ENCODE peak calls at places on chromosomes 3 and 15, in ten cellular contexts. One of them, this sample, is unnamed.

GRCh38 chr15:51536965-51537574 is 85.5 kb downstream of the DMXL2 start:
- DNase-seq in sigmoid colon: no peak
- DNase-seq in GM13976: no peak
- DNase-seq in IMR-90: peak
- DNase-seq in endothelial cell: peak
- DNase-seq in AG09319: no peak
- DNase-seq in astrocyte of the spinal cord: peak
- DNase-seq in psoas muscle: no peak
- DNase-seq in GM13977: no peak
- DNase-seq in PC-3: peak
- DNase-seq in this sample: peak

GRCh38 chr3:105938101-105938500 is 69.3 kb upstream of the CBLB start:
- DNase-seq in astrocyte of the spinal cord: peak
- DNase-seq in AG09319: peak
- DNase-seq in GM13977: no peak
- DNase-seq in psoas muscle: no peak
- DNase-seq in GM13976: no peak
- DNase-seq in sigmoid colon: no peak
- DNase-seq in IMR-90: peak
- DNase-seq in PC-3: no peak
- DNase-seq in endothelial cell: no peak
- DNase-seq in this sample: no peak

GRCh38 chr3:176561826-176562225 is 635.5 kb downstream of the TBL1XR1 start:
- DNase-seq in GM13977: no peak
- DNase-seq in PC-3: no peak
- DNase-seq in psoas muscle: no peak
- DNase-seq in astrocyte of the spinal cord: no peak
- DNase-seq in endothelial cell: no peak
- DNase-seq in IMR-90: no peak
- DNase-seq in AG09319: no peak
- DNase-seq in GM13976: no peak
- DNase-seq in sigmoid colon: no peak
- DNase-seq in this sample: no peak

GRCh38 chr15:91678003-91678402 is 175.5 kb upstream of the SLCO3A1 start:
- DNase-seq in psoas muscle: no peak
- DNase-seq in endothelial cell: no peak
- DNase-seq in PC-3: no peak
- DNase-seq in AG09319: no peak
- DNase-seq in astrocyte of the spinal cord: no peak
- DNase-seq in sigmoid colon: no peak
- DNase-seq in IMR-90: no peak
- DNase-seq in GM13976: no peak
- DNase-seq in GM13977: no peak
- DNase-seq in this sample: no peak

GRCh38 chr3:54659347-54659746 is 268.5 kb downstream of the LRTM1 start:
- DNase-seq in PC-3: no peak
- DNase-seq in endothelial cell: no peak
- DNase-seq in IMR-90: no peak
- DNase-seq in GM13977: no peak
- DNase-seq in psoas muscle: no peak
- DNase-seq in GM13976: no peak
- DNase-seq in sigmoid colon: no peak
- DNase-seq in astrocyte of the spinal cord: no peak
- DNase-seq in AG09319: no peak
- DNase-seq in this sample: no peak

GRCh38 chr3:178618907-178619306 is 82.7 kb downstream of the KCNMB2 start:
- DNase-seq in astrocyte of the spinal cord: no peak
- DNase-seq in psoas muscle: no peak
- DNase-seq in GM13976: no peak
- DNase-seq in GM13977: no peak
- DNase-seq in IMR-90: no peak
- DNase-seq in endothelial cell: no peak
- DNase-seq in PC-3: no peak
- DNase-seq in sigmoid colon: no peak
- DNase-seq in AG09319: no peak
- DNase-seq in this sample: no peak

GRCh38 chr3:123314409-123315270 is 112.9 kb downstream of the SEC22A start:
- DNase-seq in PC-3: no peak
- DNase-seq in sigmoid colon: no peak
- DNase-seq in AG09319: no peak
- DNase-seq in GM13976: no peak
- DNase-seq in endothelial cell: no peak
- DNase-seq in psoas muscle: peak
- DNase-seq in GM13977: no peak
- DNase-seq in IMR-90: no peak
- DNase-seq in astrocyte of the spinal cord: no peak
- DNase-seq in this sample: no peak

GRCh38 chr3:129314757-129315385 is 36.2 kb downstream of the HMCES start:
- DNase-seq in sigmoid colon: peak
- DNase-seq in IMR-90: peak
- DNase-seq in GM13977: peak
- DNase-seq in PC-3: peak
- DNase-seq in GM13976: peak
- DNase-seq in astrocyte of the spinal cord: peak
- DNase-seq in AG09319: peak
- DNase-seq in psoas muscle: peak
- DNase-seq in endothelial cell: peak
- DNase-seq in this sample: peak

GRCh38 chr3:61627768-61628185 is 66.4 kb downstream of the PTPRG start:
- DNase-seq in IMR-90: peak
- DNase-seq in GM13976: no peak
- DNase-seq in sigmoid colon: no peak
- DNase-seq in GM13977: no peak
- DNase-seq in AG09319: peak
- DNase-seq in endothelial cell: no peak
- DNase-seq in psoas muscle: no peak
- DNase-seq in astrocyte of the spinal cord: peak
- DNase-seq in PC-3: peak
- DNase-seq in this sample: no peak

GRCh38 chr3:119294402-119294888 is 262 bp downstream of the ARHGAP31 start:
- DNase-seq in sigmoid colon: peak
- DNase-seq in GM13976: peak
- DNase-seq in IMR-90: no peak
- DNase-seq in psoas muscle: peak
- DNase-seq in astrocyte of the spinal cord: no peak
- DNase-seq in AG09319: no peak
- DNase-seq in PC-3: no peak
- DNase-seq in endothelial cell: no peak
- DNase-seq in GM13977: peak
- DNase-seq in this sample: peak

GRCh38 chr15:25054943-25055342 is 100.2 kb downstream of the SNRPN start:
- DNase-seq in AG09319: no peak
- DNase-seq in endothelial cell: no peak
- DNase-seq in GM13976: no peak
- DNase-seq in psoas muscle: no peak
- DNase-seq in IMR-90: no peak
- DNase-seq in astrocyte of the spinal cord: no peak
- DNase-seq in PC-3: no peak
- DNase-seq in sigmoid colon: no peak
- DNase-seq in GM13977: no peak
- DNase-seq in this sample: no peak

GRCh38 chr15:43977072-43977884 is 150.5 kb downstream of the WDR76 start:
- DNase-seq in sigmoid colon: no peak
- DNase-seq in IMR-90: no peak
- DNase-seq in psoas muscle: no peak
- DNase-seq in endothelial cell: no peak
- DNase-seq in GM13977: no peak
- DNase-seq in PC-3: peak
- DNase-seq in GM13976: no peak
- DNase-seq in astrocyte of the spinal cord: no peak
- DNase-seq in AG09319: no peak
- DNase-seq in this sample: peak

GRCh38 chr15:67127925-67128324 is 62.5 kb downstream of the SMAD3 start:
- DNase-seq in endothelial cell: no peak
- DNase-seq in PC-3: peak
- DNase-seq in AG09319: peak
- DNase-seq in astrocyte of the spinal cord: peak
- DNase-seq in IMR-90: peak
- DNase-seq in GM13976: no peak
- DNase-seq in psoas muscle: no peak
- DNase-seq in GM13977: no peak
- DNase-seq in sigmoid colon: no peak
- DNase-seq in this sample: no peak

GRCh38 chr15:98398886-98399285 is 249.5 kb upstream of the IGF1R start:
- DNase-seq in endothelial cell: no peak
- DNase-seq in sigmoid colon: no peak
- DNase-seq in AG09319: no peak
- DNase-seq in astrocyte of the spinal cord: no peak
- DNase-seq in GM13977: no peak
- DNase-seq in IMR-90: no peak
- DNase-seq in PC-3: no peak
- DNase-seq in GM13976: no peak
- DNase-seq in psoas muscle: no peak
- DNase-seq in this sample: no peak

GRCh38 chr15:98400120-98400519 is 248.2 kb upstream of the IGF1R start:
- DNase-seq in AG09319: no peak
- DNase-seq in endothelial cell: no peak
- DNase-seq in IMR-90: no peak
- DNase-seq in astrocyte of the spinal cord: no peak
- DNase-seq in GM13977: no peak
- DNase-seq in GM13976: no peak
- DNase-seq in PC-3: no peak
- DNase-seq in sigmoid colon: no peak
- DNase-seq in psoas muscle: no peak
- DNase-seq in this sample: no peak

GRCh38 chr15:98403569-98403968 is 244.8 kb upstream of the IGF1R start:
- DNase-seq in GM13976: no peak
- DNase-seq in PC-3: no peak
- DNase-seq in astrocyte of the spinal cord: no peak
- DNase-seq in IMR-90: no peak
- DNase-seq in sigmoid colon: no peak
- DNase-seq in GM13977: no peak
- DNase-seq in endothelial cell: no peak
- DNase-seq in AG09319: no peak
- DNase-seq in psoas muscle: no peak
- DNase-seq in this sample: no peak

GRCh38 chr15:98403169-98403568 is 245.2 kb upstream of the IGF1R start:
- DNase-seq in psoas muscle: no peak
- DNase-seq in astrocyte of the spinal cord: no peak
- DNase-seq in endothelial cell: no peak
- DNase-seq in sigmoid colon: no peak
- DNase-seq in PC-3: no peak
- DNase-seq in IMR-90: no peak
- DNase-seq in AG09319: no peak
- DNase-seq in GM13976: no peak
- DNase-seq in GM13977: no peak
- DNase-seq in this sample: no peak

GRCh38 chr15:98401029-98401428 is 247.3 kb upstream of the IGF1R start:
- DNase-seq in GM13977: no peak
- DNase-seq in psoas muscle: peak
- DNase-seq in AG09319: no peak
- DNase-seq in PC-3: no peak
- DNase-seq in astrocyte of the spinal cord: no peak
- DNase-seq in IMR-90: no peak
- DNase-seq in sigmoid colon: peak
- DNase-seq in GM13976: no peak
- DNase-seq in endothelial cell: no peak
- DNase-seq in this sample: no peak
- TF ChIP-seq CTCF in GM13977: no peak
- TF ChIP-seq CTCF in psoas muscle: no peak
- TF ChIP-seq CTCF in AG09319: no peak
- TF ChIP-seq CTCF in PC-3: no peak
- TF ChIP-seq CTCF in astrocyte of the spinal cord: no peak
- TF ChIP-seq CTCF in IMR-90: no peak
- TF ChIP-seq CTCF in sigmoid colon: no peak
- TF ChIP-seq CTCF in GM13976: no peak
- TF ChIP-seq CTCF in endothelial cell: no peak
- TF ChIP-seq CTCF in this sample: no peak

DNA sequence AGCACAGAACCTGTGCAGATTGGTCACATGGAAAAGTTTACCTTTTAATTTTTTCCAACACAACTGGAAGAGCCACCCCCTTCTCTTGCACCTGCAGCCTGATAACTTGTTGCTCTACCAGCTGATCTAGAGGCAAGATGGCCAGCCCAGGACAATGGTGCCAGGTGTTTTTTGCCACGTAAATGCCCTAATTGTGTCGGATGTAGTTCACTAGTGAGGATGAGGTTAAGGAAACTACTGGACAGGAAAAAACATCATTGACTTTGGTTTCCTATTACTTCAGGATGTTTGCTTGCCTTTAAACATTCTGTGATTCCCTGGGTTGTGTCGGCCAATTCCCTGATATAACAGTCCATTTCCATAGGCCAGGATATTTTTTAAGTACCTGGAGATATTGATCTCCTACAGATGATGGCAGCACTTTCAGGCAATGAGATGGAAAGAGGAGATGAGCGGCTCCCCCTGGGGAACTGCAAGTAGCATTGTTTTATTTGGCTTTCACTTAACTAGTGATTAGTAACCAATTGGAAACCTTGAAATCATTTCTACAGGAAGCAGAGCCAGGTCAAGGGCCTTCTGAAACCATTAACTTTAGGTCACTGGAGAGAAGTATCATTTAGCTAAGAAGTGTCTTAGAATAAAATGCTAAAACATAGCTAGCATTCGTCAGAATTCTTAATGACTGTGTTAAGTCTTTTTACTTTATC is 72.5 kb downstream of the OSBPL10 start:
- DNase-seq in AG09319: no peak
- DNase-seq in PC-3: peak
- DNase-seq in GM13977: no peak
- DNase-seq in GM13976: no peak
- DNase-seq in IMR-90: peak
- DNase-seq in psoas muscle: no peak
- DNase-seq in sigmoid colon: no peak
- DNase-seq in endothelial cell: peak
- DNase-seq in astrocyte of the spinal cord: peak
- DNase-seq in this sample: no peak
- TF ChIP-seq CTCF in AG09319: peak
- TF ChIP-seq CTCF in PC-3: peak
- TF ChIP-seq CTCF in GM13977: no peak
- TF ChIP-seq CTCF in GM13976: no peak
- TF ChIP-seq CTCF in IMR-90: no peak
- TF ChIP-seq CTCF in psoas muscle: no peak
- TF ChIP-seq CTCF in sigmoid colon: no peak
- TF ChIP-seq CTCF in endothelial cell: no peak
- TF ChIP-seq CTCF in astrocyte of the spinal cord: peak
- TF ChIP-seq CTCF in this sample: no peak

DNA sequence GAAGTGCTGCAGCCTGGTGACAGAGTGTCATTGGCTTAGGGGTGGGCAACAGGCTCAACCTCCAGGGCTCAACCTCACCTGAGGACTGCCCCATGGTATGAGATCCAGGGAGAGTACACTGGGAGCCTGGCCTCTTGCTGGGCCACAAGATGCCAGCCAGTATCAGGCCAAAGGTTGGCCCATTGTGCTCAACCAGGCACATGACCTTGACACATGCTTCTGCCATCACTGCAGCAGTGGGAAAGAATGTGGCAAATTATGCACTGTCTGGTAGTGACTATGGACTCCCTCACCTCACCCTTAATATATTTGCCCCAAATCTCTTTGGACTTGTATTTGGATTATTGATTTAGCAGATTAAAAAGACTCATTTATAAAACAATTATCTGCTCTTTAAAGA is 233.9 kb upstream of the GOLGA6L4 start:
- DNase-seq in PC-3: no peak
- DNase-seq in astrocyte of the spinal cord: no peak
- DNase-seq in GM13977: no peak
- DNase-seq in AG09319: no peak
- DNase-seq in sigmoid colon: no peak
- DNase-seq in psoas muscle: no peak
- DNase-seq in endothelial cell: no peak
- DNase-seq in GM13976: no peak
- DNase-seq in IMR-90: no peak
- DNase-seq in this sample: no peak
- TF ChIP-seq CTCF in PC-3: no peak
- TF ChIP-seq CTCF in astrocyte of the spinal cord: no peak
- TF ChIP-seq CTCF in GM13977: no peak
- TF ChIP-seq CTCF in AG09319: no peak
- TF ChIP-seq CTCF in sigmoid colon: no peak
- TF ChIP-seq CTCF in psoas muscle: no peak
- TF ChIP-seq CTCF in endothelial cell: no peak
- TF ChIP-seq CTCF in GM13976: no peak
- TF ChIP-seq CTCF in IMR-90: no peak
- TF ChIP-seq CTCF in this sample: no peak

GRCh38 chr3:84958495-84959469 is at the start of gene CADM2:
- DNase-seq in PC-3: peak
- DNase-seq in astrocyte of the spinal cord: peak
- DNase-seq in GM13976: peak
- DNase-seq in endothelial cell: peak
- DNase-seq in IMR-90: peak
- DNase-seq in AG09319: peak
- DNase-seq in psoas muscle: peak
- DNase-seq in sigmoid colon: peak
- DNase-seq in GM13977: peak
- DNase-seq in this sample: peak
- TF ChIP-seq CTCF in PC-3: peak
- TF ChIP-seq CTCF in astrocyte of the spinal cord: peak
- TF ChIP-seq CTCF in GM13976: no peak
- TF ChIP-seq CTCF in endothelial cell: peak
- TF ChIP-seq CTCF in IMR-90: no peak
- TF ChIP-seq CTCF in AG09319: no peak
- TF ChIP-seq CTCF in psoas muscle: peak
- TF ChIP-seq CTCF in sigmoid colon: peak
- TF ChIP-seq CTCF in GM13977: peak
- TF ChIP-seq CTCF in this sample: no peak